ENCODE peak calls at places on chromosomes 5 and 9, in six cellular contexts. E, J, F, K, T and W are unnamed samples.

GRCh38 chr5:142644640-142645361 is 41.1 kb downstream of the FGF1 start:
- DNase-seq in F (peak; percentile 99), K (no peak), E (peak; percentile 97), T (peak; percentile 99), J (no peak), W (peak; percentile 100)

GRCh38 chr9:136117291-136118060 is 1.2 kb downstream of the TMEM250 start:
- DNase-seq in K (no peak), T (peak; percentile 57), E (no peak), J (peak; percentile 59), F (no peak), W (no peak)

GRCh38 chr5:140221697-140222223 is 46.8 kb downstream of the CYSTM1 start:
- DNase-seq in J (no peak), F (peak; percentile 93), T (peak; percentile 93), E (peak; percentile 87), K (no peak), W (peak; percentile 83)

GRCh38 chr9:21995652-21996275 is 1.2 kb downstream of the CDKN2B-AS1 start:
- DNase-seq in F (peak; percentile 55), J (peak; percentile 68), K (peak; percentile 76), T (peak; percentile 84), E (peak; percentile 63), W (peak; percentile 50)

GRCh38 chr9:87518702-87519335 is 21.2 kb downstream of the DAPK1 start:
- DNase-seq in F (no peak), J (no peak), T (peak; percentile 17), K (no peak), E (peak; percentile 75), W (peak; percentile 27)

GRCh38 chr9:6014668-6015270 is 655 bp downstream of the RANBP6 start:
- DNase-seq in J (no peak), F (peak; percentile 84), K (no peak), E (peak; percentile 34), T (peak; percentile 84), W (peak; percentile 85)

GRCh38 chr9:131817627-131818026 is 77.8 kb upstream of the RAPGEF1 start:
- DNase-seq in T (no peak), E (no peak), K (no peak), J (no peak), F (no peak), W (no peak)

GRCh38 chr5:140111859-140112551 is 1.9 kb upstream of the PURA start:
- DNase-seq in E (no peak), J (no peak), K (no peak), F (no peak), T (no peak), W (no peak)

GRCh38 chr9:8436791-8437190 is 637.2 kb upstream of the DMAC1 start:
- DNase-seq in E (no peak), T (no peak), J (no peak), K (no peak), F (no peak), W (no peak)

GRCh38 chr9:98990181-98990870 is 46.6 kb downstream of the COL15A1 start:
- DNase-seq in E (no peak), K (no peak), F (no peak), T (no peak), J (no peak), W (no peak)

GRCh38 chr9:130042406-130042930 is 521 bp downstream of the FNBP1 start:
- DNase-seq in K (peak; percentile 76), E (no peak), J (peak; percentile 80), T (peak; percentile 63), F (no peak), W (no peak)

GRCh38 chr9:133572821-133573361 is 36.3 kb downstream of the FAM163B start:
- DNase-seq in E (no peak), J (peak; percentile 86), K (no peak), F (no peak), T (peak; percentile 36), W (no peak)

GRCh38 chr9:137303031-137303892 is 1.2 kb upstream of the NRARP start:
- DNase-seq in E (no peak), F (no peak), J (peak; percentile 20), K (peak; percentile 70), T (no peak), W (no peak)
- H3K4me2 ChIP-seq in E (no peak overlapping the region), F (no peak overlapping the region), J (peak overlapping the region; percentile 72), K (peak overlapping the region; percentile 92), T (no peak overlapping the region), W (peak overlapping the region; percentile 88)

DNA sequence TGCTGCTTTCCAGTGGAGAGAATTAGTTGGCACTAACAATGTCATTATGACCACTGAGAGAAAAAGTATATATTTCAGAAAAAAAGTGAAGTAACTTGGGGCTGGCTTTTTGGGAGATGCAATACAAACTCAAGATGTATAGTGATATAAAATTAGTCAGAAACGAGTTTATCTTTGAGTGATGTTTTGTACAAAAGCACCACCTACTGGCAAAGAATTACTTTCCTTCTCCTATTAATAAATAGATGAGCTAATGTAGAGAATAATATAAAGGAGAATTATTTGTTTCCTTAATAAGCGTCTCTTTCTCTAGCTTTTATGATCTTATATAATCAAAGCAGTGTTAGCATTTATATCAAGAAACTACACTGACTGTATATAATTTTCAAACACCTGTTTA is 158.8 kb downstream of the MEF2C start:
- DNase-seq in F (peak; percentile 29), E (peak; percentile 48), K (no peak), J (no peak), T (peak; percentile 24), W (peak; percentile 11)
- H3K36me3 ChIP-seq in F (no peaks in the 10 kb centered on the region), E (peaks cover 2% of the 10 kb centered on the region), K (no peaks in the 10 kb centered on the region), J (no peaks in the 10 kb centered on the region), T (no peaks in the 10 kb centered on the region), W (no peaks in the 10 kb centered on the region)

DNA sequence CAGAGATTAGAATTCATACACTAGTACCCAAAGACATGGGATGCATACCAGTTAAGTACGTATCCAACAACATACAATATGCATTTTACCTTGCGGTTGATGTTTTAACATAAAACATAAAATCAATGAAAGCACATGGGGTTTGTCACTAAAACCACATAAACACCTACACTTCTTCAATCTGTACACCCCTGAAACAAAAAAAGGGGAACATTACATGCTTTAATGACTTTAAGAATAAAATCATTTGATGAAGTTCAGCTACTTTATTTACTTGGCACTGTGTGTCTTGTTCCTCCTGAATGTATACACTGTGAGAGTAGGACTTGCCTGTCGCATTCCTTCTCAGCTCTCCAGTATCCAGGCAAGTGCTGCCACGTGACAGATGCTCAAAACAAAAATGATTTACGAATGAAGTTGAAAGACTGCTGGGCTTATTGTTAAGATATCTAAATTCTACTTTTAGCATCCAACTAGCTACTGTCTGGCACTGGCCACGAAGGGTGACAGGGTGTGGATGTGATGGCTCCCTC is 21.1 kb downstream of the TNFSF15 start:
- DNase-seq in F (no peak), T (no peak), E (no peak), K (no peak), J (no peak), W (no peak)
- H3K4me2 ChIP-seq in F (no peak overlapping the region), T (no peak overlapping the region), E (no peak overlapping the region), K (no peak overlapping the region), J (no peak overlapping the region), W (no peak overlapping the region)

DNA sequence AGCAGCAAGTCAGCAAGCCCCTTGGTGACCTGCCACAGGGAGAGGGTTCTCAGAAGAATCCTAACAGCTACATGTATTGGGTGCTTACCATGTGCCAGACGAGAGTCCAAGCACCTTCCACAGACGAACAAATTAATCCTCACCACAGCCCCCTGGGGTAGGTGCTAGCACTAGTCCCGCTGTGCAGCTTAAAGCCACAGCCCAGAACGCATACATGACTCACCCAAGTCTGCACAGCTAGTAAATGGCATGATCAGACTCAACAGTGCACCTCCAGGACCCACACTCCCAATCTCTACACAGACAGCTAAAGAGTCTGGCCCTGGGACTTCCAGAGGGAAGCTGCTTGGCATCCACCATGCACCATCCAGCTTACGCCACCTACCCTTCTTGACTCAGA is 111.5 kb downstream of the PAX5 start:
- DNase-seq in F (no peak), J (no peak), T (peak; percentile 5), K (no peak), E (no peak), W (peak; percentile 68)
- H3K36me3 ChIP-seq in F (no peaks in the 10 kb centered on the region), J (no peaks in the 10 kb centered on the region), T (no peaks in the 10 kb centered on the region), K (no peaks in the 10 kb centered on the region), E (no peaks in the 10 kb centered on the region), W (no peaks in the 10 kb centered on the region)

GRCh38 chr9:105330201-105330600 is 85.8 kb downstream of the SLC44A1 start:
- DNase-seq in T (peak; percentile 60), K (no peak), E (no peak), F (peak; percentile 40), J (no peak), W (no peak)
- H3K4me2 ChIP-seq in T (peak overlapping the region; percentile 55), K (no peak overlapping the region), E (no peak overlapping the region), F (no peak overlapping the region), J (no peak overlapping the region), W (no peak overlapping the region)

GRCh38 chr9:114216081-114216480 is 60.7 kb downstream of the COL27A1 start:
- DNase-seq in J (peak; percentile 70), T (no peak), F (peak; percentile 45), K (no peak), E (peak; percentile 63), W (peak; percentile 17)

GRCh38 chr9:114214686-114215397 is 59.5 kb downstream of the COL27A1 start:
- DNase-seq in K (no peak), E (no peak), T (no peak), F (no peak), J (no peak), W (no peak)

GRCh38 chr9:114218264-114219120 is 63.2 kb downstream of the COL27A1 start:
- DNase-seq in T (peak; percentile 35), F (peak; percentile 57), E (no peak), K (no peak), J (no peak), W (no peak)

GRCh38 chr9:114214181-114214580 is 58.8 kb downstream of the COL27A1 start:
- DNase-seq in J (no peak), E (peak; percentile 37), K (no peak), F (peak; percentile 48), T (peak; percentile 90), W (peak; percentile 65)

DNA sequence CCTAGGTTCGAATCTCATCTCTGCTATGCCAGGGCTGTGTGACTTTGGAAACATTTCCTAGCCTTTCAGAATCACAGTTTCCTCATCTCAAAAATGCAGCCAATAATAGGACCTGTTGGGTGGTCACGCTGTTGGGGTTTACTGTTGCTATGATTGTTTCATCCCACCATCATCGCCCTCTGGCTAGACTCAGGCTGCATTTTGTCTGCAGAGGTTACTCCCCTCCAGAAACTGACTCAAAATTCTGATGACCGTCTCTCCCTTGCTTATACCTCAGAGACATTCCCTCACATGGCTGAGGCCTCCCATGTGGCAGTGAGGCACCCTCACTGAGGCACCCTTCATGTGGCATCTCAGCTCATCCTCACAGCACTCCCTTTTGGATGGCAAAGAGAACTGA is 61.6 kb downstream of the COL27A1 start:
- DNase-seq in F (no peak), K (no peak), T (peak; percentile 30), E (no peak), J (no peak), W (no peak)
- H3K36me3 ChIP-seq in F (peaks cover 6% of the 10 kb centered on the region), K (no peaks in the 10 kb centered on the region), T (no peaks in the 10 kb centered on the region), E (no peaks in the 10 kb centered on the region), J (peaks cover 2% of the 10 kb centered on the region), W (peaks cover 8% of the 10 kb centered on the region)